ENCODE peak calls at places on chromosomes 6 and 20, in six cellular contexts. P, T, V, K, I and X are unnamed samples.

GRCh38 chr6:155389130-155389529 is 66.5 kb downstream of the NOX3 start:
- DNase-seq in V (no peak), K (no peak), I (no peak), P (no peak), T (no peak), X (no peak)

GRCh38 chr6:121686611-121687023 is 251.2 kb downstream of the GJA1 start:
- DNase-seq in T (peak), V (no peak), K (no peak), P (no peak), I (no peak), X (no peak)

GRCh38 chr20:64010711-64011237 is 25.2 kb upstream of the C20orf204 start:
- DNase-seq in I (no peak), P (no peak), T (no peak), K (no peak), V (peak), X (no peak)

GRCh38 chr20:36153754-36154695 is 515 bp upstream of the EPB41L1 start:
- DNase-seq in P (peak), I (no peak), K (peak), V (no peak), T (peak), X (no peak)

GRCh38 chr6:161949531-161949930 is 675.7 kb upstream of the AGPAT4 start:
- DNase-seq in I (no peak), P (peak), K (no peak), V (no peak), T (no peak), X (peak)

GRCh38 chr6:165218816-165219215 is 90.6 kb downstream of the C6orf118 start:
- DNase-seq in V (no peak), T (no peak), I (no peak), P (no peak), K (no peak), X (peak)

GRCh38 chr6:24935753-24936152 is at the start of gene RIPOR2:
- DNase-seq in T (no peak), K (peak), I (no peak), V (no peak), P (no peak), X (no peak)

GRCh38 chr6:5053864-5054426 is 31.2 kb upstream of the PPP1R3G start:
- DNase-seq in P (no peak), V (no peak), K (no peak), I (no peak), T (peak), X (no peak)

GRCh38 chr6:69791065-69791471 is 5.7 kb downstream of the LMBRD1 start:
- DNase-seq in V (no peak), T (no peak), P (no peak), K (no peak), I (no peak), X (peak)

GRCh38 chr6:142926494-142927273 is 18.3 kb downstream of the HIVEP2 start:
- DNase-seq in V (no peak), T (no peak), K (peak), I (no peak), P (peak), X (no peak)

GRCh38 chr20:39903806-39904205 is 785.2 kb downstream of the MAFB start:
- DNase-seq in I (no peak), P (no peak), T (no peak), K (no peak), V (no peak), X (no peak)

GRCh38 chr6:75272145-75272840 is 12.3 kb downstream of the TMEM30A start:
- DNase-seq in K (no peak), T (no peak), P (no peak), V (no peak), I (no peak), X (no peak)

GRCh38 chr6:71852951-71853350 is 33.4 kb upstream of the RIMS1 start:
- DNase-seq in V (no peak), I (no peak), T (no peak), K (peak), P (no peak), X (no peak)

GRCh38 chr6:158718431-158719126 is 68.7 kb downstream of the SYTL3 start:
- DNase-seq in K (peak), V (no peak), P (peak), T (no peak), I (no peak), X (no peak)

GRCh38 chr6:158825951-158826306 is 6.8 kb upstream of the EZR start:
- DNase-seq in P (peak), K (no peak), I (no peak), T (no peak), V (peak), X (no peak)

GRCh38 chr20:63555661-63556381 is 1.9 kb downstream of the FNDC11 start:
- DNase-seq in T (no peak), I (no peak), P (no peak), V (no peak), K (no peak), X (no peak)

GRCh38 chr6:32609731-32610640 is 20.3 kb upstream of the HLA-DRB1 start:
- DNase-seq in T (no peak), I (no peak), V (peak), K (no peak), P (peak), X (peak)

GRCh38 chr6:74410630-74411029 is 714.6 kb downstream of the CD109 start:
- DNase-seq in P (no peak), V (no peak), K (no peak), I (no peak), T (no peak), X (no peak)

GRCh38 chr6:135088818-135089809 is 34.5 kb upstream of the HBS1L start:
- DNase-seq in P (peak), T (no peak), I (no peak), V (peak), K (no peak), X (peak)

GRCh38 chr20:40848530-40848929 is 159.5 kb upstream of the MAFB start:
- DNase-seq in I (no peak), T (no peak), P (no peak), V (no peak), K (no peak), X (no peak)